ENCODE peak calls at places on chromosomes 2 and 18, in five cellular contexts. U is foreskin keratinocyte, G is right lobe of liver, N is A673, F is fibroblast of lung. E is an unnamed sample.
A peak's percentile ranks its signal among the peaks of the same experiment; 100 is the strongest.

GRCh38 chr18:14948163-14948540 is 200.2 kb downstream of the ANKRD30B start:
- DNase-seq in F (no peak), N (no peak), G (no peak), U (no peak), E (no peak)

GRCh38 chr2:199911877-199912161 is 726 bp downstream of the C2orf69 start:
- DNase-seq in N (no peak), G (no peak), U (no peak), F (no peak), E (no peak)

GRCh38 chr2:131121464-131121863 is 16.3 kb downstream of the PLEKHB2 start:
- DNase-seq in U (no peak), F (peak; percentile 60), G (no peak), N (no peak), E (peak; percentile 11)

GRCh38 chr2:220227272-220227920 is 600.0 kb downstream of the SLC4A3 start:
- DNase-seq in G (no peak), N (no peak), U (no peak), F (peak; percentile 85), E (no peak)

GRCh38 chr18:46452820-46453219 is 204.2 kb downstream of the LOXHD1 start:
- DNase-seq in N (no peak), U (peak; percentile 88), F (peak; percentile 54), G (no peak), E (no peak)

GRCh38 chr18:41391616-41392610 is 563.1 kb upstream of the PIK3C3 start:
- DNase-seq in G (no peak), N (peak; percentile 66), U (peak; percentile 34), F (peak; percentile 73), E (peak; percentile 59)

GRCh38 chr2:181570833-181571661 is 85.9 kb downstream of the CERKL start:
- DNase-seq in F (peak; percentile 12), G (no peak), U (no peak), N (no peak), E (no peak)

GRCh38 chr2:102664439-102665042 is 45.2 kb downstream of the SLC9A2 start:
- DNase-seq in U (peak; percentile 100), N (no peak), F (peak; percentile 75), G (no peak), E (no peak)

GRCh38 chr18:60113396-60113795 is 213.6 kb downstream of the PMAIP1 start:
- DNase-seq in N (no peak), U (no peak), G (no peak), F (no peak), E (no peak)

GRCh38 chr2:220162320-220162719 is 534.9 kb downstream of the SLC4A3 start:
- DNase-seq in F (no peak), U (peak; percentile 19), G (no peak), N (peak; percentile 11), E (no peak)

GRCh38 chr2:178927173-178927572 is 120.0 kb upstream of the TTN start:
- DNase-seq in F (no peak), N (no peak), U (no peak), G (no peak), E (no peak)

GRCh38 chr2:42125887-42126594 is 43.1 kb upstream of the EML4 start:
- DNase-seq in G (no peak), N (no peak), U (peak; percentile 56), F (peak; percentile 66), E (no peak)

GRCh38 chr2:160156665-160157064 is 43.4 kb downstream of the ITGB6 start:
- DNase-seq in G (no peak), U (no peak), N (no peak), F (peak; percentile 78), E (no peak)

GRCh38 chr2:224838335-224838734 is 122.2 kb upstream of the CCDC195 start:
- DNase-seq in U (no peak), F (peak; percentile 55), G (no peak), N (peak; percentile 49), E (no peak)

GRCh38 chr2:118291481-118291880 is 203.2 kb downstream of the INSIG2 start:
- DNase-seq in N (no peak), G (no peak), U (no peak), F (peak; percentile 46), E (no peak)

GRCh38 chr18:46419391-46420141 is 237.5 kb downstream of the LOXHD1 start:
- DNase-seq in G (peak; percentile 72), U (no peak), N (no peak), F (no peak), E (no peak)

GRCh38 chr2:62716768-62717167 is 11.3 kb downstream of the EHBP1 start:
- DNase-seq in F (no peak), U (no peak), G (no peak), N (no peak), E (no peak)

GRCh38 chr2:201419057-201419635 is 32.1 kb downstream of the TRAK2 start:
- DNase-seq in F (no peak), N (no peak), G (no peak), U (peak; percentile 37), E (peak; percentile 16)

GRCh38 chr18:61710082-61710620 is 182.7 kb downstream of the RNF152 start:
- DNase-seq in G (no peak), U (no peak), N (no peak), F (peak; percentile 21), E (no peak)

GRCh38 chr2:148338544-148338943 is 306.0 kb upstream of the EPC2 start:
- DNase-seq in F (peak; percentile 63), G (no peak), U (peak; percentile 69), N (no peak), E (no peak)

GRCh38 chr18:72674710-72675109 is 130.6 kb upstream of the CBLN2 start:
- DNase-seq in N (no peak), F (no peak), G (no peak), U (no peak), E (no peak)

GRCh38 chr2:195604723-195605122 is 52.3 kb upstream of the SLC39A10 start:
- DNase-seq in F (no peak), G (no peak), U (no peak), N (no peak), E (no peak)

GRCh38 chr18:63762518-63762917 is 12.7 kb upstream of the SERPINB7 start:
- DNase-seq in F (peak; percentile 60), U (peak; percentile 96), G (no peak), N (no peak), E (no peak)

GRCh38 chr2:180254872-180255271 is 247.8 kb upstream of the CWC22 start:
- DNase-seq in N (no peak), U (no peak), G (no peak), F (no peak), E (no peak)

GRCh38 chr18:45526120-45526841 is 89.0 kb upstream of the SLC14A2 start:
- DNase-seq in N (no peak), F (peak; percentile 71), U (peak; percentile 33), G (no peak), E (no peak)

GRCh38 chr2:172614932-172615331 is 59.0 kb downstream of the PDK1 start:
- DNase-seq in N (no peak), F (no peak), U (no peak), G (no peak), E (no peak)
- TF ChIP-seq CTCF in N (no peak), F (no peak), U (no peak), G (no peak), E (no peak)

DNA sequence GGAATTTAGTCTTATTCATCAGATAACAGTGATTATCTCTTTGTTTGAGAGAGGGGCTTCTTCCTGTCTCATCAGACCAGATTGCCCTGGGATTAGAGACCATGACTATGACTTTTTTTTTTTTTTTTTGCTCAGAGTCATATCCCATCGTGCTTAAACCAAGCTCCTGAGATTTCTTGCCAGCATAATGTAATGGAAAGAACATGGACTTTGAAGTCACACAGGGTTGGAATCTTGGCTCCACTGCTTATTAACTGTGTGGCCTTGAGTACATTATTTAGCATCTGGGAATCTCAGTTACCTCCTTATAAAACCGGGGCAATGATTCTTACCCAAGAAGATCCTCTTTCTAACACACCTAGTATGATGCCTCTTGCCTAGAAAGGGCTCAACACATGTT is 268.3 kb downstream of the DYSF start:
- DNase-seq in G (no peak), N (no peak), U (no peak), F (no peak), E (no peak)
- H3K4me1 ChIP-seq in G (peaks cover 6% of the 10 kb centered on the region), N (no peaks in the 10 kb centered on the region), U (no peaks in the 10 kb centered on the region), F (peaks cover 2% of the 10 kb centered on the region), E (peaks cover 52% of the 10 kb centered on the region)

DNA sequence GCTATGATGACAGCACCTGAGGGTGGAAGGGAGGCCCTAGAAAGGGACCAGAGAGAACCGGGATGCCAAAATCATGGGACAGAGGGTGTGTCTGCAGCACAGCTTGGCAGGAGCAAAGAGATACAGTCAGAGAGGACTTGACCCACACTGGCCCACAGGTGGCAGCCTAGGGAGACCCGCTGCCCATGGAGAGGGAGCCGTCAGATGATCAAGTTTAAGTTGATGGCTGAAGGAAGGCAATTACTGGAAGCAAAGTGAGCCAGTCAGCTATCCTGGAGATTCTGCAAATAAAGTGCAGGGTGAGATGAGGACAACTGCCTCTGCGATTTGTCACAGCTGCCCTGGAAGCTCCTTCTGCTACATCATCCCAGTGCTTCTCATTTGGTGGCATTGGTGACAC is 74.0 kb downstream of the CMPK2 start:
- DNase-seq in N (no peak), G (no peak), F (no peak), U (no peak), E (no peak)
- TF ChIP-seq CTCF in N (no peak), G (no peak), F (no peak), U (no peak), E (no peak)

GRCh38 chr18:24022141-24022540 is 7.6 kb downstream of the TTC39C start:
- DNase-seq in G (no peak), N (peak; percentile 23), F (peak; percentile 73), U (no peak), E (no peak)
- H3K4me1 ChIP-seq in G (peaks cover 5% of the 10 kb centered on the region), N (peaks cover 10% of the 10 kb centered on the region), F (peaks cover 2% of the 10 kb centered on the region), U (peaks cover 5% of the 10 kb centered on the region), E (no peaks in the 10 kb centered on the region)

GRCh38 chr2:12320027-12320734 is 396.6 kb upstream of the TRIB2 start:
- DNase-seq in G (no peak), N (no peak), F (peak; percentile 26), U (no peak), E (no peak)

GRCh38 chr2:12318427-12319057 is 398.2 kb upstream of the TRIB2 start:
- DNase-seq in U (peak; percentile 97), N (peak; percentile 76), F (peak; percentile 98), G (no peak), E (no peak)

GRCh38 chr2:12317286-12317685 is 399.4 kb upstream of the TRIB2 start:
- DNase-seq in F (no peak), G (no peak), N (no peak), U (no peak), E (no peak)

GRCh38 chr2:12316464-12316863 is 400.3 kb upstream of the TRIB2 start:
- DNase-seq in U (no peak), F (no peak), G (no peak), N (no peak), E (no peak)

DNA sequence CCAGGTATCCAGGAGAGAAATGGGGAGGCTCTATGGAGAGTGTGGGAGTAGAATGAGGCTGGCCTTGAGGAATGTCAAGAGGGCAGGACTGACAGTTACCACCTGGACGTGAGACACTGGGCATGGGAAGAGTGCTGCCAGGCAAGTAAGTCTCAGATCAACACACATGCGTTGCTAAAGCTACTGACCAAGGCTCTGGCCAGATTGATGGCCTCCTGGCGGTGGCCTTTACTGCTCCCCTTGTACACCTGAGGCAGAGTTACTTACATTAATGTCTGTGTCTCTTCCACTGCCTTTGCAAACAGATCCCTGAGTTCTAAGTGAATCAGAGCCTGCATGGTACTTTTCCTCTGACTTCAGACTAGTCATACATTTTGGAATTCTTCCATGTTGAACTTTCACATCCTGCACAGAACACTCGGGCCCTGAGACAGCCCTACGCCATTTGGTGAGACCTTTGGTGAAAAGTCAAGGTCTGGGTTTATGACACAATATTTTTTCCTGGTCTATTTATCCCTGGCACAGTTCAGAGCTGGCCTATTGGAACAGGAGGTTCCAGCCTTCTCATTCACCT is 398.8 kb upstream of the TRIB2 start:
- DNase-seq in N (peak; percentile 17), U (peak; percentile 92), G (no peak), F (peak; percentile 96), E (no peak)
- TF ChIP-seq CTCF in N (no peak), U (peak; percentile 21), G (no peak), F (no peak), E (no peak)

E was measured in heart left ventricle.